ENCODE peak calls at places on chromosome 1, in ten cellular contexts. I, Z, E, F, M, S, T, N, G and A are unnamed samples.

GRCh38 chr1:176416777-176417176 is 46.2 kb upstream of the PAPPA2 start:
- DNase-seq in I (no peak), Z (no peak), E (no peak), F (no peak), M (no peak), S (no peak), T (no peak), N (no peak), G (no peak), A (no peak)

GRCh38 chr1:199173356-199173755 is 534.5 kb downstream of the PTPRC start:
- DNase-seq in I (no peak), Z (no peak), E (no peak), F (no peak), M (no peak), S (no peak), T (no peak), N (no peak), G (no peak), A (no peak)

GRCh38 chr1:22969224-22969829 is 3.3 kb downstream of the LACTBL1 start:
- DNase-seq in I (peak; percentile 76), Z (peak; percentile 61), E (no peak), F (no peak), M (peak; percentile 63), S (no peak), T (no peak), N (no peak), G (no peak), A (no peak)

GRCh38 chr1:167926486-167926997 is 9.9 kb upstream of the DCAF6 start:
- DNase-seq in I (no peak), Z (no peak), E (no peak), F (no peak), M (no peak), S (no peak), T (no peak), N (no peak), G (no peak), A (no peak)

GRCh38 chr1:115507256-115507589 is 134.5 kb upstream of the VANGL1 start:
- DNase-seq in I (no peak), Z (no peak), E (no peak), F (no peak), M (no peak), S (no peak), T (peak; percentile 41), N (peak; percentile 26), G (no peak), A (peak; percentile 3)

GRCh38 chr1:11147371-11147770 is 41.8 kb upstream of the ANGPTL7 start:
- DNase-seq in I (no peak), Z (no peak), E (no peak), F (no peak), M (no peak), S (no peak), T (no peak), N (no peak), G (no peak), A (no peak)

GRCh38 chr1:172443666-172444453 is at the start of gene PIGC:
- DNase-seq in I (peak; percentile 84), Z (peak; percentile 78), E (peak; percentile 86), F (peak; percentile 93), M (peak; percentile 98), S (peak; percentile 83), T (peak; percentile 92), N (peak; percentile 72), G (peak; percentile 77), A (peak; percentile 85)

GRCh38 chr1:155801149-155801548 is 55.9 kb downstream of the GON4L start:
- DNase-seq in I (no peak), Z (no peak), E (no peak), F (no peak), M (no peak), S (no peak), T (peak; percentile 60), N (no peak), G (no peak), A (no peak)

GRCh38 chr1:60822252-60822651 is 260.1 kb upstream of the NFIA start:
- DNase-seq in I (no peak), Z (no peak), E (no peak), F (no peak), M (no peak), S (no peak), T (no peak), N (no peak), G (no peak), A (no peak)

GRCh38 chr1:69524010-69524409 is 43.7 kb upstream of the LRRC7 start:
- DNase-seq in I (no peak), Z (no peak), E (no peak), F (no peak), M (no peak), S (no peak), T (no peak), N (no peak), G (no peak), A (no peak)